ENCODE peak calls at places on chromosomes 7 and 10, in six cellular contexts. One of them, this sample, is unnamed. For H3K79me2, the result is how much of the 10 kb centered on the place peaks cover.

GRCh38 chr10:47315426-47315825 is 6.8 kb upstream of the GDF2 start:
- DNase-seq in H1: no peak
- DNase-seq in HCT116: no peak
- DNase-seq in HepG2: no peak
- DNase-seq in K562: no peak
- DNase-seq in SK-N-SH: no peak
- DNase-seq in this sample: no peak

GRCh38 chr10:111207525-111207924 is 130.7 kb downstream of the ADRA2A start:
- DNase-seq in H1: peak
- DNase-seq in HCT116: no peak
- DNase-seq in HepG2: no peak
- DNase-seq in K562: peak
- DNase-seq in SK-N-SH: peak
- DNase-seq in this sample: no peak

GRCh38 chr10:126225672-126226007 is 162.6 kb downstream of the ADAM12 start:
- DNase-seq in H1: no peak
- DNase-seq in HCT116: no peak
- DNase-seq in HepG2: no peak
- DNase-seq in K562: no peak
- DNase-seq in SK-N-SH: no peak
- DNase-seq in this sample: no peak

GRCh38 chr10:133087679-133088523 is at the start of gene ADGRA1:
- DNase-seq in H1: no peak
- DNase-seq in HCT116: no peak
- DNase-seq in HepG2: no peak
- DNase-seq in K562: no peak
- DNase-seq in SK-N-SH: peak
- DNase-seq in this sample: no peak

GRCh38 chr7:139452948-139453672 is 30.4 kb downstream of the KLRG2 start:
- DNase-seq in H1: peak
- DNase-seq in HCT116: no peak
- DNase-seq in HepG2: no peak
- DNase-seq in K562: no peak
- DNase-seq in SK-N-SH: no peak
- DNase-seq in this sample: peak

GRCh38 chr10:60870803-60871202 is 73.2 kb downstream of the RHOBTB1 start:
- DNase-seq in H1: peak
- DNase-seq in HCT116: no peak
- DNase-seq in HepG2: no peak
- DNase-seq in K562: no peak
- DNase-seq in SK-N-SH: no peak
- DNase-seq in this sample: no peak

GRCh38 chr7:34064511-34065158 is 159.3 kb downstream of the BMPER start:
- DNase-seq in H1: no peak
- DNase-seq in HCT116: no peak
- DNase-seq in HepG2: no peak
- DNase-seq in K562: no peak
- DNase-seq in SK-N-SH: no peak
- DNase-seq in this sample: no peak

GRCh38 chr7:40839881-40840280 is 705.1 kb downstream of the SUGCT start:
- DNase-seq in H1: no peak
- DNase-seq in HCT116: no peak
- DNase-seq in HepG2: no peak
- DNase-seq in K562: no peak
- DNase-seq in SK-N-SH: no peak
- DNase-seq in this sample: peak

GRCh38 chr7:107236857-107237256 is 68.1 kb downstream of the HBP1 start:
- DNase-seq in H1: no peak
- DNase-seq in HCT116: no peak
- DNase-seq in HepG2: no peak
- DNase-seq in K562: no peak
- DNase-seq in SK-N-SH: no peak
- DNase-seq in this sample: no peak

GRCh38 chr7:4416436-4417092 is 265.5 kb upstream of the FOXK1 start:
- DNase-seq in H1: no peak
- DNase-seq in HCT116: no peak
- DNase-seq in HepG2: no peak
- DNase-seq in K562: peak
- DNase-seq in SK-N-SH: peak
- DNase-seq in this sample: no peak

GRCh38 chr7:14233026-14233897 is 243.8 kb upstream of the ETV1 start:
- DNase-seq in H1: no peak
- DNase-seq in HCT116: no peak
- DNase-seq in HepG2: no peak
- DNase-seq in K562: no peak
- DNase-seq in SK-N-SH: no peak
- DNase-seq in this sample: no peak

GRCh38 chr10:93357680-93358079 is 124.5 kb downstream of the MYOF start:
- DNase-seq in H1: no peak
- DNase-seq in HCT116: no peak
- DNase-seq in HepG2: peak
- DNase-seq in K562: peak
- DNase-seq in SK-N-SH: peak
- DNase-seq in this sample: peak

GRCh38 chr10:26407406-26407969 is 30.7 kb upstream of the APBB1IP start:
- DNase-seq in H1: no peak
- DNase-seq in HCT116: no peak
- DNase-seq in HepG2: peak
- DNase-seq in K562: no peak
- DNase-seq in SK-N-SH: no peak
- DNase-seq in this sample: no peak

GRCh38 chr10:74855027-74855426 is 28.6 kb downstream of the KAT6B start:
- DNase-seq in H1: no peak
- DNase-seq in HCT116: no peak
- DNase-seq in HepG2: no peak
- DNase-seq in K562: peak
- DNase-seq in SK-N-SH: peak
- DNase-seq in this sample: no peak

DNA sequence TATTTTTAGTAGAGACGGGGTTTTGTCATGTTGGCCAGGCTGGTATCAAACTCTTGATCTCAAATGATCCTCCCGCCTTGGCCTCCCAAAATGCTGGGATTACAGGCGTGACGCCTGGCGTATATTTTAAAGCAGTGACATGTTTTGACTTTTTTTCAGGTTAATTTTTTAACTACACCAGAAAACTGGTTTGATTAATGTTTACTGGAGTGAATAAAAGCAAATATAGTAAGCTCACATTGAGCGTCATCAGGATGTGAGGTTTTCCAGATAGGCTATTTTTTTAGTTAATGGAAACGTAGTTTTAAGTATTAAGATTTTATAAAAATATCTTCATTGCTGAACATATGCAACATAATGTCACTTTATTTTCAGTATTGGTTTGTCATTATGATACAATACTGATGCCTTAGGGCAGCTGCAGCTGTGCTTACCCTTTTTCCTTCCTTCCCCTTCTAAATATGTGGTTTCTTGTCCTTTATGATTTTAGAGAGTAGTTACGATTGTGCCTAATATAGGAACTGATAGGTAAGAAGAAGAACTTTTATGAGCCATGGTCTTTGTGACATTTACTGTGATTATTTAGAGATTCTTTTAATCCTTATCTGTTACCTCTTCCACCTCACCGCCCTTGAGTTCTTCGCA is 37.3 kb downstream of the TMEM60 start:
- DNase-seq in H1: no peak
- DNase-seq in HCT116: no peak
- DNase-seq in HepG2: no peak
- DNase-seq in K562: no peak
- DNase-seq in SK-N-SH: no peak
- DNase-seq in this sample: no peak
- H3K79me2 ChIP-seq in H1: under half
- H3K79me2 ChIP-seq in HCT116: under half
- H3K79me2 ChIP-seq in HepG2: half or more
- H3K79me2 ChIP-seq in K562: half or more
- H3K79me2 ChIP-seq in SK-N-SH: half or more
- H3K79me2 ChIP-seq in this sample: under half

GRCh38 chr7:98286093-98286525 is 4.6 kb downstream of the BRI3 start:
- DNase-seq in H1: no peak
- DNase-seq in HCT116: peak
- DNase-seq in HepG2: peak
- DNase-seq in K562: peak
- DNase-seq in SK-N-SH: peak
- DNase-seq in this sample: no peak
- TF ChIP-seq MAX in H1: peak
- TF ChIP-seq MAX in HCT116: no peak
- TF ChIP-seq MAX in HepG2: no peak
- TF ChIP-seq MAX in K562: peak
- TF ChIP-seq MAX in SK-N-SH: peak
- TF ChIP-seq MAX in this sample: no peak

GRCh38 chr10:45560262-45560661 is 112.3 kb downstream of the ZFAND4 start:
- DNase-seq in H1: no peak
- DNase-seq in HCT116: no peak
- DNase-seq in HepG2: peak
- DNase-seq in K562: no peak
- DNase-seq in SK-N-SH: no peak
- DNase-seq in this sample: no peak
- H3K79me2 ChIP-seq in H1: under half
- H3K79me2 ChIP-seq in HCT116: under half
- H3K79me2 ChIP-seq in HepG2: under half
- H3K79me2 ChIP-seq in K562: under half
- H3K79me2 ChIP-seq in SK-N-SH: under half
- H3K79me2 ChIP-seq in this sample: under half

DNA sequence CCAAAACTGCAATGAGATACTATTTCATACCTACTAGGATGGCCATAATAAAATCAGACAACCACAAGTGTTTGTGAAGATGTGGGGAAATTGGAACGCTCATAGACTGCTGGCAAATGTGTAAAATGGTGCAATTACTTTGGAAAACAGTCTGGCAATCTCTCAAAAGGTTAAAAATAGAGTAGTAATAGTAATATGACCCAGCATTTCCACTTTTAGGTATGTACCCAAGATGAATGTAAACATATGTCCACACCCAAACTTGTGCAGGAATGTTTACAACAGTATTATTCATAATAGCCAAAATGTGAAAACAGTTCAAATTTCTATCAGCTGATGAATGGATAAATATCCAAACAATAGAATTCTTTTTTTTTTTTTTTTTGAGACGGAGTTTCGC is 731.6 kb upstream of the ANKRD30A start:
- DNase-seq in H1: no peak
- DNase-seq in HCT116: no peak
- DNase-seq in HepG2: no peak
- DNase-seq in K562: no peak
- DNase-seq in SK-N-SH: no peak
- DNase-seq in this sample: no peak
- TF ChIP-seq MAX in H1: no peak
- TF ChIP-seq MAX in HCT116: no peak
- TF ChIP-seq MAX in HepG2: no peak
- TF ChIP-seq MAX in K562: no peak
- TF ChIP-seq MAX in SK-N-SH: no peak
- TF ChIP-seq MAX in this sample: no peak

DNA sequence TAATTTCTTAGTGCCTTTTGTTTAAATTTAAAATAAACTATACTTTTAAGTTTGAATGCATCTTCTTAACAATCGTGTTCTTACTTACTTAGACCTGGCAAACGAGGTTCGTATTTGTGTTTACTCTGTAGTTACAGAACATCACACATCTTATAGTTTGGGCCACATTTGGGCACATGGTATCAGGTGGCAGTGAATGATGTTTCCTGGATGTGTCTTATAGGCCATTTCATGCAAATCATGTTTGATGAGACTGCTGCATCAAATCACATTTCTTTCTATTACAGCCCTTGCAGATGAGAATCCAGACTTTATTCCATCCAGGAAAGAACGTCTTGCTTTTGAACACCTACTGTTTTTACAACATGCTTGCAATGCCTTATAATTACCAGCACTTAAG is 78.5 kb downstream of the RBM33 start:
- DNase-seq in H1: no peak
- DNase-seq in HCT116: no peak
- DNase-seq in HepG2: no peak
- DNase-seq in K562: no peak
- DNase-seq in SK-N-SH: no peak
- DNase-seq in this sample: no peak
- H3K79me2 ChIP-seq in H1: under half
- H3K79me2 ChIP-seq in HCT116: half or more
- H3K79me2 ChIP-seq in HepG2: under half
- H3K79me2 ChIP-seq in K562: half or more
- H3K79me2 ChIP-seq in SK-N-SH: half or more
- H3K79me2 ChIP-seq in this sample: under half

GRCh38 chr7:1357601-1358271 is 101.5 kb downstream of the MICALL2 start:
- DNase-seq in H1: no peak
- DNase-seq in HCT116: no peak
- DNase-seq in HepG2: no peak
- DNase-seq in K562: no peak
- DNase-seq in SK-N-SH: peak
- DNase-seq in this sample: no peak
- TF ChIP-seq MAX in H1: no peak
- TF ChIP-seq MAX in HCT116: no peak
- TF ChIP-seq MAX in HepG2: no peak
- TF ChIP-seq MAX in K562: no peak
- TF ChIP-seq MAX in SK-N-SH: no peak
- TF ChIP-seq MAX in this sample: no peak

GRCh38 chr7:151630349-151630748 is 110.7 kb upstream of the RHEB start:
- DNase-seq in H1: no peak
- DNase-seq in HCT116: no peak
- DNase-seq in HepG2: no peak
- DNase-seq in K562: no peak
- DNase-seq in SK-N-SH: no peak
- DNase-seq in this sample: no peak
- H3K79me2 ChIP-seq in H1: under half
- H3K79me2 ChIP-seq in HCT116: under half
- H3K79me2 ChIP-seq in HepG2: under half
- H3K79me2 ChIP-seq in K562: under half
- H3K79me2 ChIP-seq in SK-N-SH: half or more
- H3K79me2 ChIP-seq in this sample: half or more

This sample was measured in endothelial cell of umbilical vein.